ENCODE peak calls at places on chromosomes 4 and X, in eight cellular contexts. R, A, Q, I, Z, O, E and L are unnamed samples.

GRCh38 chr4:99815597-99816011 is 1.0 kb upstream of the DAPP1 start:
- DNase-seq in Q (no peak), Z (no peak), A (peak), E (no peak), O (peak), I (no peak), R (no peak), L (no peak)

GRCh38 chr4:141131738-141132688 is 1.3 kb downstream of the RNF150 start:
- DNase-seq in O (peak), Z (peak), Q (peak), I (no peak), A (no peak), E (no peak), R (no peak), L (no peak)

GRCh38 chrX:122582280-122582679 is 601.8 kb upstream of the GRIA3 start:
- DNase-seq in Q (no peak), A (no peak), E (no peak), R (no peak), O (no peak), I (no peak), Z (no peak), L (no peak)

GRCh38 chrX:3119376-3119775 is 78.1 kb downstream of the ARSF start:
- DNase-seq in E (no peak), Q (no peak), Z (no peak), A (no peak), R (no peak), I (no peak), O (no peak), L (no peak)

GRCh38 chr4:1872918-1873269 is 1.7 kb downstream of the NSD2 start:
- DNase-seq in R (no peak), A (no peak), Q (no peak), Z (no peak), E (no peak), O (no peak), I (no peak), L (no peak)

GRCh38 chrX:85244411-85245210 is 820 bp downstream of the ZNF711 start:
- DNase-seq in R (no peak), O (no peak), Z (peak), E (no peak), A (peak), Q (peak), I (no peak), L (no peak)

GRCh38 chrX:29561417-29561816 is 653.9 kb upstream of the MAGEB2 start:
- DNase-seq in Z (no peak), I (no peak), O (no peak), A (no peak), R (no peak), Q (no peak), E (no peak), L (no peak)

GRCh38 chr4:182297659-182298058 is 54.5 kb downstream of the TENM3 start:
- DNase-seq in A (no peak), Z (no peak), Q (no peak), R (no peak), O (no peak), I (no peak), E (no peak), L (no peak)

GRCh38 chr4:8739357-8739756 is 132.3 kb downstream of the HMX1 start:
- DNase-seq in O (no peak), R (no peak), I (no peak), Z (no peak), Q (no peak), A (no peak), E (no peak), L (no peak)

GRCh38 chrX:18548996-18549395 is 122.9 kb downstream of the RS1 start:
- DNase-seq in A (no peak), Z (no peak), O (no peak), E (no peak), I (no peak), R (no peak), Q (no peak), L (no peak)

GRCh38 chr4:140096921-140097320 is 57.1 kb downstream of the MAML3 start:
- DNase-seq in I (no peak), R (no peak), E (no peak), Z (no peak), A (no peak), Q (no peak), O (no peak), L (no peak)